ENCODE peak calls at places on chromosomes 16 and 17, in four cellular contexts. One of them, this sample, is unnamed. For H3K9me1, the result is how much of the 10 kb centered on the place peaks cover.

GRCh38 chr16:2897110-2897509 is 14.1 kb downstream of the FLYWCH2 start:
- DNase-seq in IMR-90: peak
- DNase-seq in keratinocyte: no peak
- DNase-seq in K562: no peak
- DNase-seq in this sample: no peak

GRCh38 chr17:19996086-19996485 is 13.1 kb upstream of the SPECC1 start:
- DNase-seq in IMR-90: no peak
- DNase-seq in keratinocyte: no peak
- DNase-seq in K562: no peak
- DNase-seq in this sample: no peak

GRCh38 chr17:79101111-79101673 is 26.6 kb downstream of the ENGASE start:
- DNase-seq in IMR-90: no peak
- DNase-seq in keratinocyte: no peak
- DNase-seq in K562: no peak
- DNase-seq in this sample: no peak

GRCh38 chr17:57523926-57524634 is 221.0 kb downstream of the CCDC182 start:
- DNase-seq in IMR-90: peak
- DNase-seq in keratinocyte: peak
- DNase-seq in K562: no peak
- DNase-seq in this sample: peak

GRCh38 chr16:75620326-75621169 is 2.5 kb downstream of the ADAT1 start:
- DNase-seq in IMR-90: no peak
- DNase-seq in keratinocyte: no peak
- DNase-seq in K562: peak
- DNase-seq in this sample: no peak

GRCh38 chr17:77127735-77128361 is 12.9 kb upstream of the SEC14L1 start:
- DNase-seq in IMR-90: no peak
- DNase-seq in keratinocyte: no peak
- DNase-seq in K562: peak
- DNase-seq in this sample: no peak

GRCh38 chr17:55625516-55625915 is 97.1 kb downstream of the TMEM100 start:
- DNase-seq in IMR-90: no peak
- DNase-seq in keratinocyte: no peak
- DNase-seq in K562: no peak
- DNase-seq in this sample: no peak

GRCh38 chr17:77366558-77367245 is 225.9 kb downstream of the SEC14L1 start:
- DNase-seq in IMR-90: peak
- DNase-seq in keratinocyte: no peak
- DNase-seq in K562: no peak
- DNase-seq in this sample: no peak

GRCh38 chr17:28819582-28819981 is 23.0 kb downstream of the FAM222B start:
- DNase-seq in IMR-90: no peak
- DNase-seq in keratinocyte: no peak
- DNase-seq in K562: no peak
- DNase-seq in this sample: no peak

GRCh38 chr17:28391401-28391800 is 14.6 kb downstream of the SLC46A1 start:
- DNase-seq in IMR-90: no peak
- DNase-seq in keratinocyte: no peak
- DNase-seq in K562: no peak
- DNase-seq in this sample: no peak

GRCh38 chr16:67847064-67847861 is at the start of gene CENPT:
- DNase-seq in IMR-90: peak
- DNase-seq in keratinocyte: no peak
- DNase-seq in K562: peak
- DNase-seq in this sample: peak

GRCh38 chr17:31390426-31390747 is 1.1 kb upstream of the RAB11FIP4 start:
- DNase-seq in IMR-90: no peak
- DNase-seq in keratinocyte: no peak
- DNase-seq in K562: no peak
- DNase-seq in this sample: no peak

GRCh38 chr17:7060165-7060890 is 16.4 kb upstream of the SLC16A11 start:
- DNase-seq in IMR-90: peak
- DNase-seq in keratinocyte: peak
- DNase-seq in K562: peak
- DNase-seq in this sample: peak

GRCh38 chr17:3985800-3986199 is 21.6 kb upstream of the ATP2A3 start:
- DNase-seq in IMR-90: no peak
- DNase-seq in keratinocyte: no peak
- DNase-seq in K562: no peak
- DNase-seq in this sample: peak

GRCh38 chr17:51004249-51004648 is 116.4 kb downstream of the SPAG9 start:
- DNase-seq in IMR-90: no peak
- DNase-seq in keratinocyte: no peak
- DNase-seq in K562: no peak
- DNase-seq in this sample: no peak

GRCh38 chr17:67569873-67570272 is 147.9 kb upstream of the NOL11 start:
- DNase-seq in IMR-90: no peak
- DNase-seq in keratinocyte: no peak
- DNase-seq in K562: no peak
- DNase-seq in this sample: no peak

DNA sequence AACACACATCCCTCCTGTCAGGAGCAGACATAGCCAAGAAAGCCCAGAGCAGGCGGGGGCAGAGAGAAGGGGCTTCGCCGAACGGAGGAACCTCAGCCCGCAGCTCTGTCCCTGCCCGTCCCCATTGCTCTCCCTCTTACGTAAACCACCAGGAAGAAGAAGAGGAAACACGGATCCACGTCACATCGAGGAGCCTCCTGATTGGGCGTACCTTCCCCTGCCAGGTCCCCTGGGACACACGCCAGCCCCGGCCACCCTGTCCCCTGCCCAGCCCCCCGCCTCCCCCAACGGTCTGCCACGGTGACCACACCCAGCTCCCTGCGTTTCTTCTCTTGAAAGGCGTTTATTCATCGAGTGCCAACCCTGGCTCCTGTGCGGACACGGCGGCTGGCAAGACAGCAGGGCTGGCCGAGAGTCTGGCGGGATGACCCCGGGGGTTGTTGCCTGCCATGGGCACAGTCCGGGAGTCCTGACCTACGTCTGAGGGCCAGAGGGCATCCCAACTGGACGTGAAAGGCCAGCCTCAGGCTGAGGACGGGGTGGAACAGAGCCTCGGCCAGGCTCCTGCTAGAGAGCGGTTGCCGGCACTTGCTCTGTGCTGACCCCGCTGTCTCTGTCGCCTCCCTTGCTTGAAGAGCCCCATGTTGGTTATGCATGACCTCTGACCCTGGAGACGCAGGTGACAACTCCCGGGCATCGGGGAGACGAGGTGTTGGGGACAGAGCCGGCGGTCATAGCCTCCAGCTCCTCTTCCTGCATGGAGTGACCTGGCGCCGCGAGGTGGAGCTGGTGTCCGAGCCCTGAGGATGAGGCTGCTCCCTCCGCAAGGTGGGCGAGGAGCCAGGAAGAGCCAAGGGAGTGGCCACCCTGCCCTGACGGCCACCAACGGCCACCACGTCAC is 40.6 kb upstream of the ACSF3 start:
- DNase-seq in IMR-90: peak
- DNase-seq in keratinocyte: peak
- DNase-seq in K562: peak
- DNase-seq in this sample: no peak
- H3K9me1 ChIP-seq in IMR-90: under half
- H3K9me1 ChIP-seq in keratinocyte: under half
- H3K9me1 ChIP-seq in K562: under half
- H3K9me1 ChIP-seq in this sample: under half

GRCh38 chr17:46977348-46977747 is 1.7 kb downstream of the RPRML start:
- DNase-seq in IMR-90: peak
- DNase-seq in keratinocyte: no peak
- DNase-seq in K562: peak
- DNase-seq in this sample: no peak
- H3K9me1 ChIP-seq in IMR-90: under half
- H3K9me1 ChIP-seq in keratinocyte: under half
- H3K9me1 ChIP-seq in K562: under half
- H3K9me1 ChIP-seq in this sample: under half

DNA sequence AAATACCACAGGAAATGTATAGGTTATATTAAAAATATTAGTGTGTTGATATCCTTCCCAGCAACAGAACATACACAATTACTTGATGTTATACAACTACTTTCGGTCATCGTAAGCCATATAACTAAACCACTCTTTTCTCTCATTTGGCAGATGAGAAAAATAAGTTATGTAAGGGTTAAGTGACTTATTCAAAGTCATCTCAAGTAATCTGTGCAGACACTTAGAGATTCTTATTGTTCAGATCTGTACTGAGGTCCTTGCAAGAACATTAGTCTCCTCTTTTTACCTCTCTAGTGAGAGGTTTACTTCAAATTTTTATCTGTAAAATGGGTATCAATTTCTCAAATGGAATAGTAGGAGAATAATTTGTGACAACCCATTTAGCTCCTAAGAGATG is 15.0 kb downstream of the NACA2 start:
- DNase-seq in IMR-90: no peak
- DNase-seq in keratinocyte: no peak
- DNase-seq in K562: no peak
- DNase-seq in this sample: no peak
- H3K9me1 ChIP-seq in IMR-90: under half
- H3K9me1 ChIP-seq in keratinocyte: under half
- H3K9me1 ChIP-seq in K562: under half
- H3K9me1 ChIP-seq in this sample: under half

GRCh38 chr17:71878998-71879397 is 241.8 kb upstream of the SOX9 start:
- DNase-seq in IMR-90: no peak
- DNase-seq in keratinocyte: no peak
- DNase-seq in K562: no peak
- DNase-seq in this sample: no peak
- H3K9me1 ChIP-seq in IMR-90: under half
- H3K9me1 ChIP-seq in keratinocyte: under half
- H3K9me1 ChIP-seq in K562: under half
- H3K9me1 ChIP-seq in this sample: under half

DNA sequence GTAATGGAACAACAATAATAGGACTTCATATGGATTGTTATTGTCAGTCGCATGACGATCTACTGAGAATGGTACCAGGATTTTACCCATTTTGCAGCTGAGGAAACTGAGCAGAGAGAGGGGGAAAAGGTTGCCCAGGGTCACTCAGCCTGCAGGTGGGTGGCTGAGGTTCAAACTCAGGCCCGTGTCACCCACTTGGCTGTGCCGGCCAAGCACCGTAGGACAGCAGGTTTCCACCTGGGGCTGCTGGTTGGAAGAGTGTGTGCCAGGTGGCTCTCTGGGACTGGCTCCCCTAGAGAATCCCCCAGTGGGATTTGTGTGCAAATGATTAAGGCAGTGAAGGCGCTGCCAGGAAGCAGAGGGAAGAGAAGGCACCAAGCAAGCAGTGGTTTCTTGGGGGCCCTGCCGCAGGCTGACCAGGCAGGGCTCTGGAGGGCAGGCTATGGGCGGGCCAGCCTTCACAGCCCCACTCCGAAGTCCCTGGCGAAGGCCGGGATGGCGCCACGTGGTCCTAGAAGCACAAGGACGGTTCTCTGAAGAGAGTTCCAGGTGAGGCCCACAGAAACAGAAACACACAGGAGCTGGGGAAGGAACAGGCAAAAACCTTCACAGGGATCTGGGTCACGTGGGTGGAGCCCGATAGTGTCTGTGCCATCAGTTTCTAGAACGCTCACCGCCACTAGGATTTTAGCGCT is 163.5 kb downstream of the IRF8 start:
- DNase-seq in IMR-90: no peak
- DNase-seq in keratinocyte: no peak
- DNase-seq in K562: no peak
- DNase-seq in this sample: no peak
- H3K9me1 ChIP-seq in IMR-90: under half
- H3K9me1 ChIP-seq in keratinocyte: under half
- H3K9me1 ChIP-seq in K562: under half
- H3K9me1 ChIP-seq in this sample: under half

GRCh38 chr16:52467753-52468152 is 79.2 kb downstream of the TOX3 start:
- DNase-seq in IMR-90: no peak
- DNase-seq in keratinocyte: no peak
- DNase-seq in K562: no peak
- DNase-seq in this sample: no peak

GRCh38 chr16:52469091-52469490 is 77.9 kb downstream of the TOX3 start:
- DNase-seq in IMR-90: no peak
- DNase-seq in keratinocyte: no peak
- DNase-seq in K562: no peak
- DNase-seq in this sample: no peak

GRCh38 chr16:52469775-52470174 is 77.2 kb downstream of the TOX3 start:
- DNase-seq in IMR-90: no peak
- DNase-seq in keratinocyte: no peak
- DNase-seq in K562: no peak
- DNase-seq in this sample: no peak

GRCh38 chr16:52463904-52464303 is 83.0 kb downstream of the TOX3 start:
- DNase-seq in IMR-90: no peak
- DNase-seq in keratinocyte: no peak
- DNase-seq in K562: no peak
- DNase-seq in this sample: no peak

DNA sequence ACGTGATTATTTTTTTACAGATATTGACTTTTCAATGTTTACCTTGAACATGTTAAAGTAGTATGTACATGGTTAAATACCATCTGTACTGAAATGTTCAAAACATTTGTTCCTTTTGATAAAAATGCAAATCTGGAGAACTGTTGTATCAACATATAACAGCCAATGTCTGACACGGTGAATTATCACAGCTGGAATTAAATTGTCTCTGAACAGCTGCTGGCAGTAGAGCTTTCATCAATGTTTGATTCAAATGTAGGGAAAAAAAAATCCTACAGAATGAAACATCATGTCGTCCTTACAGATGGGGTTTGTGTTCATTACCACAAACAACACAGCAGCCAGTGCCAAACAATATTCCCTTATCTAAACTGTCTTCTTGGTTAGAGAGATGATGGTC is 79.9 kb downstream of the TOX3 start:
- DNase-seq in IMR-90: no peak
- DNase-seq in keratinocyte: no peak
- DNase-seq in K562: no peak
- DNase-seq in this sample: no peak
- H3K9me1 ChIP-seq in IMR-90: under half
- H3K9me1 ChIP-seq in keratinocyte: under half
- H3K9me1 ChIP-seq in K562: under half
- H3K9me1 ChIP-seq in this sample: under half

DNA sequence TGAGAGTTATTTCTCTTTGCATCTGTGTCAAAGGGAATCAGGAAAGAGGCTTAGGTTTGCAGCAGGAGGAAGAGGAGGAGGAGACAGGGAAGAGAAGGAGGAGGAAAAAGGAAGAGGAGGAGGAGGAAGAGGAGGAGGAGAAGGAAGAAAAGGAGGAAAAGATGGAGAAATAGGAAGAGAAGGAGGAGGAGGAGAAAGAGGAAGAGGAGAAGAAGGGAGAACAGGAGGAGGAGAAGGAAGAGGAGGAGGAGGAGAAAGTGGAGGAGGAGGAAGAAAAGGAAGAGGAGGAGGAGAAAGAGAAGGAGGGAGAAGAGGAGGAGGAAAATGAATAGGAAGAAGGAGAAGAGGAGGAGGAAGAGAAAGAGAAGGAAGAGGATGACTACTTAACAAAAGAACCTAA is 459.1 kb downstream of the GRIN2A start:
- DNase-seq in IMR-90: no peak
- DNase-seq in keratinocyte: no peak
- DNase-seq in K562: no peak
- DNase-seq in this sample: no peak
- H3K9me1 ChIP-seq in IMR-90: under half
- H3K9me1 ChIP-seq in keratinocyte: under half
- H3K9me1 ChIP-seq in K562: under half
- H3K9me1 ChIP-seq in this sample: under half

GRCh38 chr16:11618107-11618717 is 31.5 kb upstream of the LITAF start:
- DNase-seq in IMR-90: no peak
- DNase-seq in keratinocyte: no peak
- DNase-seq in K562: no peak
- DNase-seq in this sample: no peak
- H3K9me1 ChIP-seq in IMR-90: under half
- H3K9me1 ChIP-seq in keratinocyte: under half
- H3K9me1 ChIP-seq in K562: under half
- H3K9me1 ChIP-seq in this sample: under half

GRCh38 chr16:12010388-12011251 is 34.1 kb downstream of the SNX29 start:
- DNase-seq in IMR-90: no peak
- DNase-seq in keratinocyte: no peak
- DNase-seq in K562: no peak
- DNase-seq in this sample: no peak
- H3K9me1 ChIP-seq in IMR-90: under half
- H3K9me1 ChIP-seq in keratinocyte: under half
- H3K9me1 ChIP-seq in K562: under half
- H3K9me1 ChIP-seq in this sample: under half